ENCODE peak calls at places on chromosomes 5 and 9, in four cellular contexts. One of them, this sample, is unnamed.
A peak's percentile ranks its signal among the peaks of the same experiment; 100 is the strongest.

GRCh38 chr5:176629853-176630680 is at the start of the genes EIF4E1B and SNCB:
- DNase-seq in stimulated activated CD8-positive, alpha-beta memory T cell treated with anti-CD3 and anti-CD28 coated beads, Interleukin-4, amount 100 ng/mL, for 24 hours: peak; percentile 54
- DNase-seq in stomach: no peak
- DNase-seq in WERI-Rb-1: peak; percentile 75
- DNase-seq in this sample: no peak

GRCh38 chr5:179494774-179495173 is 55.6 kb upstream of the RUFY1 start:
- DNase-seq in stimulated activated CD8-positive, alpha-beta memory T cell treated with anti-CD3 and anti-CD28 coated beads, Interleukin-4, amount 100 ng/mL, for 24 hours: no peak
- DNase-seq in stomach: no peak
- DNase-seq in WERI-Rb-1: no peak
- DNase-seq in this sample: no peak

GRCh38 chr5:136038635-136039034 is 9.8 kb downstream of the TGFBI start:
- DNase-seq in stimulated activated CD8-positive, alpha-beta memory T cell treated with anti-CD3 and anti-CD28 coated beads, Interleukin-4, amount 100 ng/mL, for 24 hours: no peak
- DNase-seq in stomach: no peak
- DNase-seq in WERI-Rb-1: no peak
- DNase-seq in this sample: no peak

GRCh38 chr5:125476888-125477585 is 730.6 kb upstream of the ZNF608 start:
- DNase-seq in stimulated activated CD8-positive, alpha-beta memory T cell treated with anti-CD3 and anti-CD28 coated beads, Interleukin-4, amount 100 ng/mL, for 24 hours: no peak
- DNase-seq in stomach: no peak
- DNase-seq in WERI-Rb-1: no peak
- DNase-seq in this sample: no peak

GRCh38 chr5:140883927-140884697 is 2.2 kb downstream of the PCDHA13 start:
- DNase-seq in stimulated activated CD8-positive, alpha-beta memory T cell treated with anti-CD3 and anti-CD28 coated beads, Interleukin-4, amount 100 ng/mL, for 24 hours: no peak
- DNase-seq in stomach: no peak
- DNase-seq in WERI-Rb-1: no peak
- DNase-seq in this sample: no peak

GRCh38 chr5:91166040-91166807 is 216.9 kb downstream of the ARRDC3 start:
- DNase-seq in stimulated activated CD8-positive, alpha-beta memory T cell treated with anti-CD3 and anti-CD28 coated beads, Interleukin-4, amount 100 ng/mL, for 24 hours: no peak
- DNase-seq in stomach: no peak
- DNase-seq in WERI-Rb-1: no peak
- DNase-seq in this sample: no peak

GRCh38 chr9:114592356-114592755 is 4.8 kb downstream of the ATP6V1G1 start:
- DNase-seq in stimulated activated CD8-positive, alpha-beta memory T cell treated with anti-CD3 and anti-CD28 coated beads, Interleukin-4, amount 100 ng/mL, for 24 hours: no peak
- DNase-seq in stomach: no peak
- DNase-seq in WERI-Rb-1: no peak
- DNase-seq in this sample: peak; percentile 86

GRCh38 chr5:146561711-146562110 is 45.7 kb upstream of the GPR151 start:
- DNase-seq in stimulated activated CD8-positive, alpha-beta memory T cell treated with anti-CD3 and anti-CD28 coated beads, Interleukin-4, amount 100 ng/mL, for 24 hours: no peak
- DNase-seq in stomach: no peak
- DNase-seq in WERI-Rb-1: no peak
- DNase-seq in this sample: no peak

This sample was measured in Jurkat, Clone E6-1.